ENCODE peak calls at places on chromosomes 1 and 21, in six cellular contexts. L is OCI-LY7, K is uterus, G is nephron progenitor cell, J is fibroblast of the aortic adventitia, F is thyroid gland. O is an unnamed sample.

GRCh38 chr21:16004121-16004520 is 274.3 kb downstream of the USP25 start:
- DNase-seq in L (no peak), K (no peak), G (no peak), J (peak; percentile 8), F (no peak), O (no peak)

GRCh38 chr1:101039245-101039644 is 13.7 kb upstream of the DPH5 start:
- DNase-seq in L (no peak), K (no peak), G (no peak), J (no peak), F (no peak), O (no peak)

GRCh38 chr21:40191616-40192015 is 324.4 kb downstream of the PCP4 start:
- DNase-seq in L (no peak), K (no peak), G (no peak), J (no peak), F (no peak), O (no peak)

GRCh38 chr1:170624141-170624540 is 39.8 kb upstream of the PRRX1 start:
- DNase-seq in L (no peak), K (no peak), G (no peak), J (no peak), F (no peak), O (no peak)

GRCh38 chr1:198155253-198155652 is 1.5 kb upstream of the NEK7 start:
- DNase-seq in L (no peak), K (no peak), G (no peak), J (peak; percentile 82), F (no peak), O (no peak)

GRCh38 chr1:108570128-108570527 is 10.2 kb downstream of the EEIG2 start:
- DNase-seq in L (peak; percentile 50), K (no peak), G (no peak), J (no peak), F (no peak), O (no peak)

GRCh38 chr1:204077979-204078696 is 5.2 kb downstream of the SOX13 start:
- DNase-seq in L (no peak), K (no peak), G (peak; percentile 61), J (no peak), F (peak; percentile 80), O (no peak)

GRCh38 chr1:11176081-11176706 is 13.0 kb upstream of the ANGPTL7 start:
- DNase-seq in L (no peak), K (no peak), G (no peak), J (no peak), F (peak; percentile 83), O (peak; percentile 59)

GRCh38 chr1:35605882-35606182 is 32.7 kb downstream of the TFAP2E start:
- DNase-seq in L (no peak), K (no peak), G (no peak), J (no peak), F (no peak), O (no peak)

DNA sequence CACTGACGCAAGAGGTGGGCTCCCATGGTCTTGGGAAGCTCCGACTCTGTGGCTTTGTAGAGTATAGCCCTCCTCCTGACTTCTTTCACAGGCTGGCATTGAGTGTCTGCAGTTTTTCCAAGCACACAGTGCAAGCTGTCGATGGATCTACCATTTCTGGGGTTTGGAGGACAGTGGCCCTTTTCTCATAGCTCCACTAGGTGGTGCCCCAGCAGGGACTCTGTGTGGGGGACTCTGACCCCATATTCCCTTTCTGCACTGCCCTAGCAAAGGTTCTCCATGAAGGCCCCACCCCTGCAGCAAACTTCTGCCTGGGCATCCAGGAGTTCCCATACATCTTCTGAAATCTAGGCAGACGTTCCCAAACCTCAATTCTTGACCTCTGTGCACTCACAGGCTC is 236.2 kb downstream of the COL11A1 start:
- DNase-seq in L (no peak), K (no peak), G (no peak), J (no peak), F (no peak), O (no peak)
- TF ChIP-seq CTCF in L (peak; percentile 17), K (no peak), G (no peak), J (no peak), F (no peak), O (no peak)

GRCh38 chr1:230423936-230424335 is 2.2 kb downstream of the PGBD5 start:
- DNase-seq in L (no peak), K (no peak), G (no peak), J (no peak), F (no peak), O (no peak)

GRCh38 chr1:230426246-230427101 is at the start of gene PGBD5:
- DNase-seq in L (peak; percentile 2), K (peak; percentile 37), G (peak; percentile 96), J (peak; percentile 37), F (peak; percentile 81), O (peak; percentile 75)

GRCh38 chr1:230425252-230426061 is 675 bp downstream of the PGBD5 start:
- DNase-seq in L (no peak), K (no peak), G (peak; percentile 42), J (no peak), F (peak; percentile 18), O (no peak)

GRCh38 chr1:230423261-230423660 is 2.9 kb downstream of the PGBD5 start:
- DNase-seq in L (no peak), K (no peak), G (no peak), J (no peak), F (no peak), O (no peak)

DNA sequence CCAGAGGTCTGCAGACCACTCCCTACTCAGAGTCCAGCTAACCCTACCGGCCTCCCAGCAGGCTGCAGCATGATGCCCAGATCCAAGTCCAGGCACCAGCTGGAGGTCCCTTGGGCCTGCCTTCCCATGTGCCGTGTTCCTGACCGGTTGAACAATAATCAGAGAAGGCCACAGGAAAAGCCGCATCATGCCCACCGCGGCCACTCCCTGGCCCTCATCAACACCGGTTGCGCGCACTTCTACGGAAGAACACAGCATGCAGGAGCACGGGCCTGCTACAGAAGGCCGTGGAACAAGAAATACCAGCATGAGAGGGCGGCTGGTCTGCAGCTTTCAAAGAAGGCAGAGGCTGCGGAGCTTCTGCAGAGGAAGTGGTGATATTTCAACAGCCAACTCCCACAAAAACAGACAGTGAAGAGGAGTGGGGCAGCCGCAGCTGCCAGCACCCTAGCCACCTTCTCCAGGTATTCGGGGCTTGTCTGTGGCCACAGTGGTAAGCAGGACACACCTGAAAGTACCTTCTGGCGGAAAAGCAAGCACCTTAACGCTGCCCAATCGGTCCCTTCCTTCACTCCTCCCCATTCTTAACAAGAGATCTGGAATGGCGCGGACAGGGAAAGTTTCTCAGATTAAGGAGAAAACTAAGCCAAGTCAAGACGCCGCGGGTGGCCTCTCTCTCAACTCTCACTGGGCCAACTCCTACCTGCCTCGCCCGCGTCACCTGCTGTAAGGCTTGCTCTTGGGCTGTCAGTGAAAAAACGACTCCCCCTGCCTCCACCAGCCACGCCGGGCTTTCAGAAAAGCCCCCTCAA is 1.5 kb downstream of the PGBD5 start:
- DNase-seq in L (no peak), K (no peak), G (peak; percentile 25), J (no peak), F (peak; percentile 49), O (no peak)
- TF ChIP-seq CTCF in L (no peak), K (no peak), G (no peak), J (no peak), F (no peak), O (no peak)

GRCh38 chr1:177909416-177909815 is 60.4 kb downstream of the SEC16B start:
- DNase-seq in L (no peak), K (no peak), G (no peak), J (no peak), F (no peak), O (no peak)

GRCh38 chr1:177915641-177916040 is 54.2 kb downstream of the SEC16B start:
- DNase-seq in L (no peak), K (no peak), G (no peak), J (no peak), F (no peak), O (no peak)

GRCh38 chr1:177912991-177913390 is 56.9 kb downstream of the SEC16B start:
- DNase-seq in L (no peak), K (no peak), G (no peak), J (no peak), F (peak; percentile 16), O (no peak)

GRCh38 chr1:177914603-177915002 is 55.3 kb downstream of the SEC16B start:
- DNase-seq in L (no peak), K (no peak), G (no peak), J (no peak), F (no peak), O (no peak)

DNA sequence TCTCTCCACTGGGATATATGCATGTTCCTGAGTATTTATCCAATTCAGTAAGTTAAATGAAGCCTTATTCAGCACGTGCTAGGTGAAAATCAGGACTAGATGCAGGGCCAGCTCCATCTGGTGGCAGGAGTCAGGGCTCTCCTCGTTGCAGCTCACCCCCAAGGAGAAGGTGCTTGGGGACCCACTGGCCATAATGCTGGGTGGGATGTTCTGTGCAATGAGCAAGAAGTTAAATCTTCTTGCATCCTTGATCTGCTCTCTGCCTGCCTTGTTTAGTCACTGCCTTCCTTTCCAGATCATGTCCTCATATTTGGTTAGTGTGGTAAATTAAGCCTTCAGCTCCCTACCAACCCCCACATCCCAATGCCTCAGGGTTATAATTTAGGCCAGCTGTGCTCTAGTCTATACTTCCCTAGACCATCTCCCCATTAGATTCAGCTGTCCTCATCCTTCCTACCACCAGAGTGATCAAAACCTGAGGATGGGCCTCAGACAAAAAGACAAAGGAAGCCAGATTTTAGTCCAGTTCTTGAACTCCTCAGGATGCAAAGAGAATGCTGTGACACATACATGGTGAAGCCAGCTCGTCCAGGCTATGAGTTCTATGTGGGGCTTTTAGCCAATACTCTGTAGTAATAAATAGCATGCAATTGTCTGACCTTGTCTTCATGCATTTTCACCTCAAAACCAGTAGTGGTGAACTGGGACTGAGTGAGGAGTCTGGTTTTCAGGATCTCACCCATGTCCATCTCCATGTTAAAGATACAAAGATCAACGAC is 55.9 kb downstream of the SEC16B start:
- DNase-seq in L (peak; percentile 3), K (no peak), G (peak; percentile 20), J (peak; percentile 45), F (no peak), O (no peak)
- TF ChIP-seq CTCF in L (peak; percentile 62), K (no peak), G (peak; percentile 44), J (peak; percentile 60), F (no peak), O (peak; percentile 31)

DNA sequence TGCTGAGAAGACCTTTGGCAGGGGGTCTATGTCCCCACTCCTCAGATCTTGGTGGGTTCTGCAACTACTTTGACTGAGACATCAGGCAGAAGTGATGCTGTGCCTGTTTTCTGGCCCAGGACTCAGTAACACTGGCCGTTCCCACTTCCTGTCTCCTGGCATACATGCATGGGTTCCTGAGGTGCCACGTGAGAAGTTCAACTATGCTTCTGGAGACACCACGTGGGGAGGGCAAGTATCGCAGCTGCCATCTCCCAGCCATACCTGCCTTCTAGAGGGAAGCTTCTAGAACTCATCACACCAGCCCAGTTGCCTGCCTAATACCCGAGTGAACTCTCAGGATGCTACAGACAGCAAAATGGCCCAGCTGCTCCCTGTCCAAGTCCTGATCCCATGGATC is 65.8 kb downstream of the TRABD2B start:
- DNase-seq in L (peak; percentile 17), K (no peak), G (no peak), J (no peak), F (peak; percentile 4), O (no peak)
- TF ChIP-seq CTCF in L (peak; percentile 48), K (no peak), G (no peak), J (no peak), F (no peak), O (peak; percentile 8)

GRCh38 chr1:53837924-53838653 is at the start of gene NDC1:
- DNase-seq in L (peak; percentile 96), K (peak; percentile 89), G (peak; percentile 90), J (peak; percentile 95), F (peak; percentile 88), O (peak; percentile 95)
- TF ChIP-seq CTCF in L (peak; percentile 23), K (peak; percentile 40), G (no peak), J (no peak), F (no peak), O (peak; percentile 23)

O was measured in psoas muscle.